ENCODE peak calls at places on chromosomes 13 and 19, in ten cellular contexts. R is suprapubic skin, B is breast epithelium, M is endothelial cell of umbilical vein, Z is GM23338, S is stomach, U is HCT116, F is SK-N-SH, J is transverse colon, G is Panc1. H is an unnamed sample.

GRCh38 chr19:34308381-34309367 is 54.3 kb downstream of the GARRE1 start:
- DNase-seq in R (no peak), B (no peak), M (no peak), Z (no peak), S (no peak), U (no peak), F (no peak), J (no peak), G (no peak), H (no peak)

GRCh38 chr13:41596190-41596589 is 138.8 kb downstream of the RGCC start:
- DNase-seq in R (no peak), B (no peak), M (peak; percentile 70), Z (no peak), S (no peak), U (no peak), F (no peak), J (no peak), G (no peak), H (no peak)

GRCh38 chr13:96294930-96295657 is 205.2 kb downstream of the HS6ST3 start:
- DNase-seq in R (no peak), B (no peak), M (no peak), Z (peak; percentile 81), S (no peak), U (no peak), F (no peak), J (no peak), G (no peak), H (no peak)

GRCh38 chr19:17107546-17108452 is 32.2 kb downstream of the MYO9B start:
- DNase-seq in R (peak; percentile 95), B (peak; percentile 90), M (peak; percentile 96), Z (no peak), S (peak; percentile 73), U (peak; percentile 84), F (peak; percentile 57), J (peak; percentile 77), G (peak; percentile 81), H (no peak)

GRCh38 chr13:24610956-24611355 is 69.3 kb upstream of the ATP12A start:
- DNase-seq in R (no peak), B (no peak), M (no peak), Z (no peak), S (no peak), U (no peak), F (no peak), J (no peak), G (no peak), H (no peak)

GRCh38 chr13:44051405-44051804 is 171.7 kb downstream of the LACC1 start:
- DNase-seq in R (no peak), B (no peak), M (no peak), Z (no peak), S (no peak), U (no peak), F (no peak), J (no peak), G (no peak), H (no peak)

GRCh38 chr13:72431981-72432617 is 295.3 kb downstream of the MZT1 start:
- DNase-seq in R (no peak), B (no peak), M (no peak), Z (peak; percentile 43), S (no peak), U (no peak), F (no peak), J (no peak), G (no peak), H (no peak)

GRCh38 chr13:32191452-32191998 is 123.6 kb downstream of the ZAR1L start:
- DNase-seq in R (no peak), B (no peak), M (peak; percentile 30), Z (peak; percentile 28), S (no peak), U (no peak), F (no peak), J (no peak), G (no peak), H (no peak)

GRCh38 chr13:34967851-34968562 is 25.9 kb downstream of the NBEA start:
- DNase-seq in R (no peak), B (no peak), M (peak; percentile 42), Z (no peak), S (no peak), U (no peak), F (no peak), J (no peak), G (no peak), H (no peak)

GRCh38 chr13:106350208-106350607 is 185.3 kb downstream of the EFNB2 start:
- DNase-seq in R (no peak), B (no peak), M (no peak), Z (peak; percentile 22), S (peak; percentile 72), U (peak; percentile 59), F (no peak), J (peak; percentile 79), G (no peak), H (no peak)

GRCh38 chr19:38728752-38729541 is 15.3 kb downstream of the CAPN12 start:
- DNase-seq in R (no peak), B (peak; percentile 19), M (no peak), Z (no peak), S (no peak), U (no peak), F (no peak), J (no peak), G (no peak), H (no peak)

GRCh38 chr19:18672606-18673337 is 10.7 kb upstream of the CRTC1 start:
- DNase-seq in R (no peak), B (no peak), M (peak; percentile 65), Z (peak; percentile 59), S (peak; percentile 73), U (no peak), F (no peak), J (no peak), G (no peak), H (no peak)

GRCh38 chr19:41915248-41916032 is 12.8 kb downstream of the ERFL start:
- DNase-seq in R (no peak), B (no peak), M (no peak), Z (no peak), S (no peak), U (no peak), F (no peak), J (no peak), G (no peak), H (no peak)
- H3K27me3 ChIP-seq in R (peaks cover 82% of the 10 kb centered on the region), B (peaks cover 7% of the 10 kb centered on the region), M (peaks cover 58% of the 10 kb centered on the region), Z (peaks cover 100% of the 10 kb centered on the region), S (peaks cover 7% of the 10 kb centered on the region), U (no peaks in the 10 kb centered on the region), F (peaks cover 41% of the 10 kb centered on the region), J (peaks cover 67% of the 10 kb centered on the region), G (no peaks in the 10 kb centered on the region), H (peaks cover 55% of the 10 kb centered on the region)

GRCh38 chr19:5339470-5339949 is 1.1 kb downstream of the PTPRS start:
- DNase-seq in R (no peak), B (no peak), M (no peak), Z (no peak), S (no peak), U (no peak), F (peak; percentile 79), J (no peak), G (no peak), H (no peak)
- TF ChIP-seq POLR2AphosphoS5 in R (no peak), B (no peak), M (no peak), Z (peak; percentile 20), S (no peak), U (no peak), F (no peak), J (no peak), G (no peak), H (no peak)

GRCh38 chr13:42832341-42833153 is 51.2 kb downstream of the FAM216B start:
- DNase-seq in R (no peak), B (no peak), M (no peak), Z (no peak), S (peak; percentile 29), U (no peak), F (no peak), J (peak; percentile 31), G (no peak), H (no peak)
- H3K27me3 ChIP-seq in R (no peaks in the 10 kb centered on the region), B (no peaks in the 10 kb centered on the region), M (no peaks in the 10 kb centered on the region), Z (no peaks in the 10 kb centered on the region), S (no peaks in the 10 kb centered on the region), U (no peaks in the 10 kb centered on the region), F (no peaks in the 10 kb centered on the region), J (no peaks in the 10 kb centered on the region), G (no peaks in the 10 kb centered on the region), H (peaks cover 2% of the 10 kb centered on the region)

GRCh38 chr19:54203151-54203611 is 2.5 kb downstream of the RPS9 start:
- DNase-seq in R (no peak), B (no peak), M (no peak), Z (no peak), S (peak; percentile 59), U (no peak), F (no peak), J (no peak), G (no peak), H (no peak)

GRCh38 chr19:54206030-54206830 is 5.6 kb downstream of the RPS9 start:
- DNase-seq in R (no peak), B (no peak), M (no peak), Z (no peak), S (no peak), U (no peak), F (no peak), J (peak; percentile 32), G (no peak), H (no peak)

GRCh38 chr19:54206831-54207177 is 6.1 kb downstream of the RPS9 start:
- DNase-seq in R (no peak), B (no peak), M (no peak), Z (no peak), S (no peak), U (no peak), F (no peak), J (no peak), G (no peak), H (no peak)

GRCh38 chr19:54201980-54202379 is 1.3 kb downstream of the RPS9 start:
- DNase-seq in R (no peak), B (no peak), M (no peak), Z (no peak), S (no peak), U (no peak), F (no peak), J (no peak), G (no peak), H (no peak)

GRCh38 chr19:54204767-54205468 is 4.3 kb downstream of the RPS9 start:
- DNase-seq in R (no peak), B (no peak), M (no peak), Z (no peak), S (no peak), U (no peak), F (no peak), J (no peak), G (no peak), H (no peak)
- TF ChIP-seq POLR2AphosphoS5 in R (no peak), B (no peak), M (no peak), Z (peak; percentile 17), S (no peak), U (no peak), F (no peak), J (no peak), G (no peak), H (no peak)

H was measured in HL-60.